ENCODE peak calls at places on chromosomes 2 and 18, in five cellular contexts. Z is IMR-90, X is mesendoderm, M is neuronal stem cell, H is H1. Y is an unnamed sample.

GRCh38 chr2:86764661-86765307 is 25.9 kb downstream of the CD8A start:
- DNase-seq in X (peak), H (no peak), Z (peak), M (peak), Y (no peak)

GRCh38 chr2:57842531-57842930 is 204.1 kb upstream of the VRK2 start:
- DNase-seq in M (no peak), X (no peak), Z (peak), H (no peak), Y (no peak)

GRCh38 chr18:73893879-73894278 is 253.8 kb downstream of the FBXO15 start:
- DNase-seq in H (no peak), Z (no peak), X (no peak), M (no peak), Y (no peak)

GRCh38 chr2:25401307-25402021 is 59.7 kb upstream of the DNMT3A start:
- DNase-seq in M (no peak), Z (no peak), H (no peak), X (no peak), Y (no peak)

GRCh38 chr2:204019572-204020501 is 83.3 kb downstream of the ICOS start:
- DNase-seq in M (no peak), Z (peak), H (no peak), X (no peak), Y (no peak)

GRCh38 chr2:220445429-220446105 is 818.1 kb downstream of the SLC4A3 start:
- DNase-seq in M (no peak), X (peak), Z (peak), H (no peak), Y (no peak)

GRCh38 chr18:70365361-70365760 is 76.5 kb downstream of the SOCS6 start:
- DNase-seq in M (no peak), Z (no peak), H (no peak), X (no peak), Y (no peak)

GRCh38 chr2:6993230-6993640 is 76.0 kb downstream of the RNF144A start:
- DNase-seq in H (no peak), X (no peak), Z (no peak), M (no peak), Y (no peak)

GRCh38 chr2:136006658-136007057 is 21.2 kb upstream of the DARS1 start:
- DNase-seq in H (no peak), M (no peak), X (peak), Z (peak), Y (no peak)

GRCh38 chr2:1848599-1848995 is 104.3 kb upstream of the PXDN start:
- DNase-seq in Z (no peak), H (no peak), M (no peak), X (no peak), Y (no peak)

GRCh38 chr2:74849228-74849892 is 15.4 kb downstream of the HK2 start:
- DNase-seq in X (peak), M (no peak), Z (peak), H (no peak), Y (peak)

GRCh38 chr2:118061135-118061955 is 26.9 kb upstream of the INSIG2 start:
- DNase-seq in H (no peak), Z (peak), X (peak), M (peak), Y (no peak)

GRCh38 chr18:9392726-9393125 is 58.2 kb downstream of the TWSG1 start:
- DNase-seq in H (no peak), X (peak), M (no peak), Z (no peak), Y (no peak)

GRCh38 chr2:189685540-189686229 is 11.2 kb downstream of the ANKAR start:
- DNase-seq in Z (peak), X (no peak), M (no peak), H (peak), Y (peak)

GRCh38 chr18:48263913-48264506 is 145.2 kb downstream of the ZBTB7C start:
- DNase-seq in X (no peak), M (no peak), Z (no peak), H (no peak), Y (no peak)

GRCh38 chr2:223222397-223222796 is 170.4 kb downstream of the KCNE4 start:
- DNase-seq in Z (no peak), X (no peak), M (no peak), H (no peak), Y (no peak)

GRCh38 chr18:79988925-79989361 is 580 bp upstream of the TXNL4A start:
- DNase-seq in X (peak), H (no peak), Z (peak), M (no peak), Y (peak)
- H4K8ac ChIP-seq in X (peak), H (peak), Z (peak), M (no peak), Y (no peak)

GRCh38 chr18:12287131-12287681 is 20.8 kb upstream of the TUBB6 start:
- DNase-seq in M (no peak), H (no peak), Z (no peak), X (peak), Y (peak)
- H4K8ac ChIP-seq in M (no peak), H (no peak), Z (peak), X (no peak), Y (no peak)

DNA sequence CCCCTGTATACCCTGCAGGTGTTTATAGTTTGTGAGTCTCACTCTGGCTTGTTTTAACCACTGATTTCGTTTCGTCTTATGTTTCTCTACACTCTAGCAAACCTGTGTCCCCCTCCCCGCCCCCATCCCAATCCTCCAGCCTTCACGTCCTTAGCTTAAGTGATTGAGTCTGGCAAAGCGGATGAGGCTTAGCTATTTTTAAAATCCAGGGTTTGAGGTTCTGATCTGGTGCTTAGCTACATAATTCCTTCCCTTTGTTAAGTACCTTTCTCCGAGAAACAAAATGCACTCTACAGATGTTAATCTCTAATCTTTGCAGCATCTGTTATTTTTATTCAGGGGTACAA is 7.8 kb downstream of the AGAP1 start:
- DNase-seq in H (no peak), Z (no peak), X (no peak), M (no peak), Y (no peak)
- H4K8ac ChIP-seq in H (no peak), Z (no peak), X (no peak), M (no peak), Y (no peak)

GRCh38 chr2:79375817-79376216 is 137.0 kb upstream of the CTNNA2 start:
- DNase-seq in M (no peak), X (no peak), H (no peak), Z (no peak), Y (no peak)

GRCh38 chr2:79369127-79369526 is 143.7 kb upstream of the CTNNA2 start:
- DNase-seq in X (no peak), H (no peak), M (no peak), Z (no peak), Y (no peak)

GRCh38 chr2:79368116-79368630 is 144.7 kb upstream of the CTNNA2 start:
- DNase-seq in X (no peak), Z (no peak), M (no peak), H (no peak), Y (no peak)

GRCh38 chr2:79373359-79374115 is 139.3 kb upstream of the CTNNA2 start:
- DNase-seq in M (no peak), H (no peak), Z (no peak), X (no peak), Y (no peak)

GRCh38 chr2:79370976-79371550 is 141.8 kb upstream of the CTNNA2 start:
- DNase-seq in M (no peak), X (peak), Z (no peak), H (no peak), Y (no peak)
- H4K8ac ChIP-seq in M (no peak), X (no peak), Z (no peak), H (no peak), Y (no peak)

GRCh38 chr18:36448384-36449290 is 151.1 kb downstream of the FHOD3 start:
- DNase-seq in H (no peak), M (peak), Z (no peak), X (no peak), Y (no peak)
- H4K8ac ChIP-seq in H (no peak), M (no peak), Z (peak), X (no peak), Y (no peak)

GRCh38 chr2:64405476-64406406 is 48.2 kb upstream of the LGALSL start:
- DNase-seq in M (no peak), X (no peak), Z (peak), H (no peak), Y (no peak)

GRCh38 chr2:64406407-64406774 is 47.6 kb upstream of the LGALSL start:
- DNase-seq in M (no peak), X (no peak), Z (no peak), H (no peak), Y (no peak)

GRCh38 chr2:64404002-64404731 is 49.8 kb upstream of the LGALSL start:
- DNase-seq in X (peak), Z (peak), H (peak), M (peak), Y (peak)

GRCh38 chr2:64403426-64403825 is 50.5 kb upstream of the LGALSL start:
- DNase-seq in Z (no peak), M (no peak), X (peak), H (no peak), Y (no peak)

GRCh38 chr2:64404743-64405142 is 49.2 kb upstream of the LGALSL start:
- DNase-seq in X (peak), H (peak), Z (no peak), M (peak), Y (peak)
- H4K8ac ChIP-seq in X (no peak), H (no peak), Z (no peak), M (no peak), Y (no peak)

DNA sequence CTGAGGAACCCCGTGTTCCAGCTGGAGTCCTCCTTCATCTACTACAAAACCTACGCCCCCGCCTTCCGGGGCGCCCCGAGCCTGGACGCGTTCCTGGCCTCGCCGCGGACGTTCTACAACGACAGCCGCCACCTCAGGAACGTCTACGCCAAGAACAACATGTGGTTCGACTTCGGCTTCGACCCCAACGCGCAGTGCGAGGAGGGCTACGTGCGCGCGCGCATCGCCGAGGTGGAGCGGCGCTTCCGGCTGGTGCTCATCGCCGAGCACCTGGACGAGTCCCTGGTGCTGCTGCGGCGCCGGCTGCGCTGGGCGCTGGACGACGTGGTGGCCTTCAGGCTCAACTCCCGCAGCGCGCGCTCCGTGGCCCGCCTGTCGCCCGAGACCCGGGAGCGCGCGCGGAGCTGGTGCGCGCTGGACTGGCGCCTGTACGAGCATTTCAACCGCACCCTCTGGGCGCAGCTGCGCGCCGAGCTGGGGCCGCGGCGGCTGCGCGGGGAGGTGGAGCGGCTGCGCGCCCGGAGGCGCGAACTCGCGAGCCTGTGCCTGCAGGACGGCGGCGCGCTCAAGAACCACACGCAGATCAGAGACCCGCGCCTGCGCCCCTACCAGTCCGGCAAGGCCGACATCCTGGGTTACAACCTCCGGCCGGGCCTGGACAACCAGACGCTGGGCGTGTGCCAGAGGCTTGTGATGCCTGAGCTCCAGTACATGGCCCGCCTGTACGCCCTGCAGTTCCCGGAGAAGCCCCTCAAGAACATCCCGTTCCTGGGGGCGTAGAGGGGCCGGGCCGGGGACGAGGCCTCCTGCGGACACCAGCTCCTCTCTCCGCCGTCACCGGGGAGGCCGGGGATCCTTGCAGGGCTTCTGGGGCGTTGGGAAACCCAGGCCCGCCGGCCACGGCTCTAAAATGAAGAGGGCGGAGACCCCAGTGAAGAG is 5.3 kb upstream of the NEU4 start:
- DNase-seq in Z (peak), X (no peak), H (peak), M (no peak), Y (peak)
- H4K8ac ChIP-seq in Z (no peak), X (no peak), H (peak), M (peak), Y (no peak)

Y was measured in H9.